ENCODE peak calls at places on chromosomes 7 and 10, in eight cellular contexts. C is psoas muscle; G is kidney epithelial cell; N is breast epithelium; K is CD8-positive, alpha-beta T cell; M is fibroblast of mammary gland; P is GM12865; V is IMR-90. Z is an unnamed sample.

GRCh38 chr7:77538186-77538907 is 1.3 kb downstream of the PTPN12 start:
- DNase-seq in C (peak), G (peak), N (peak), K (no peak), M (peak), P (peak), V (peak), Z (peak)

GRCh38 chr7:46759711-46760480 is 822.0 kb downstream of the TNS3 start:
- DNase-seq in C (no peak), G (no peak), N (no peak), K (no peak), M (peak), P (no peak), V (peak), Z (peak)

GRCh38 chr7:114481995-114482394 is 67.4 kb downstream of the FOXP2 start:
- DNase-seq in C (no peak), G (no peak), N (no peak), K (no peak), M (peak), P (no peak), V (peak), Z (peak)

GRCh38 chr7:127717502-127718125 is 65.6 kb downstream of the SND1 start:
- DNase-seq in C (no peak), G (no peak), N (no peak), K (no peak), M (no peak), P (no peak), V (peak), Z (peak)

GRCh38 chr7:95527033-95527775 is 41.5 kb downstream of the ASB4 start:
- DNase-seq in C (no peak), G (no peak), N (peak), K (no peak), M (peak), P (peak), V (peak), Z (peak)

GRCh38 chr10:61487506-61487905 is 34.3 kb upstream of the TMEM26 start:
- DNase-seq in C (no peak), G (no peak), N (no peak), K (no peak), M (peak), P (no peak), V (peak), Z (peak)

GRCh38 chr10:57624066-57624465 is 643.6 kb downstream of the IPMK start:
- DNase-seq in C (no peak), G (no peak), N (no peak), K (no peak), M (no peak), P (no peak), V (no peak), Z (peak)

GRCh38 chr10:47379901-47380300 is 4.2 kb downstream of the ZNF488 start:
- DNase-seq in C (no peak), G (no peak), N (peak), K (no peak), M (no peak), P (no peak), V (no peak), Z (no peak)

GRCh38 chr10:99633832-99634231 is 13.6 kb upstream of the SLC25A28 start:
- DNase-seq in C (no peak), G (no peak), N (no peak), K (no peak), M (no peak), P (no peak), V (no peak), Z (no peak)

GRCh38 chr10:103761075-103761920 is 94.1 kb downstream of the SH3PXD2A start:
- DNase-seq in C (no peak), G (no peak), N (no peak), K (no peak), M (no peak), P (no peak), V (no peak), Z (no peak)

GRCh38 chr10:17123062-17123661 is 6.4 kb downstream of the CUBN start:
- DNase-seq in C (no peak), G (peak), N (no peak), K (no peak), M (peak), P (no peak), V (peak), Z (peak)

GRCh38 chr7:137343483-137343841 is at the start of gene PTN:
- DNase-seq in C (peak), G (no peak), N (peak), K (no peak), M (peak), P (no peak), V (peak), Z (peak)

GRCh38 chr7:121398246-121398645 is 2.1 kb upstream of the FAM3C start:
- DNase-seq in C (no peak), G (no peak), N (no peak), K (no peak), M (no peak), P (no peak), V (no peak), Z (no peak)

GRCh38 chr7:98785929-98786571 is 83.8 kb downstream of the TMEM130 start:
- DNase-seq in C (no peak), G (no peak), N (no peak), K (no peak), M (no peak), P (no peak), V (no peak), Z (no peak)

GRCh38 chr7:128974241-128974934 is 36.7 kb downstream of the IRF5 start:
- DNase-seq in C (no peak), G (no peak), N (no peak), K (no peak), M (peak), P (no peak), V (peak), Z (peak)

GRCh38 chr7:155003215-155003999 is 483 bp upstream of the PAXIP1 start:
- DNase-seq in C (peak), G (no peak), N (peak), K (peak), M (peak), P (peak), V (peak), Z (peak)

GRCh38 chr10:116888380-116889055 is 39.2 kb downstream of the ENO4 start:
- DNase-seq in C (peak), G (peak), N (peak), K (no peak), M (peak), P (no peak), V (peak), Z (peak)

GRCh38 chr7:30468791-30469190 is 9.8 kb downstream of the NOD1 start:
- DNase-seq in C (peak), G (no peak), N (peak), K (no peak), M (peak), P (no peak), V (peak), Z (peak)

GRCh38 chr10:101741938-101742337 is 34.0 kb downstream of the FGF8 start:
- DNase-seq in C (no peak), G (no peak), N (no peak), K (no peak), M (no peak), P (no peak), V (no peak), Z (no peak)

GRCh38 chr7:114944742-114945625 is 23.1 kb downstream of the MDFIC start:
- DNase-seq in C (peak), G (no peak), N (peak), K (no peak), M (peak), P (no peak), V (peak), Z (no peak)

GRCh38 chr10:23197416-23197861 is 5.3 kb downstream of the PTF1A start:
- DNase-seq in C (no peak), G (no peak), N (no peak), K (no peak), M (no peak), P (no peak), V (no peak), Z (no peak)

GRCh38 chr7:91657386-91658120 is 222.9 kb downstream of the MTERF1 start:
- DNase-seq in C (no peak), G (peak), N (no peak), K (no peak), M (peak), P (no peak), V (no peak), Z (peak)

GRCh38 chr10:79335470-79336235 is 11.6 kb upstream of the PPIF start:
- DNase-seq in C (no peak), G (no peak), N (no peak), K (no peak), M (no peak), P (no peak), V (no peak), Z (no peak)

GRCh38 chr7:51067757-51068156 is 248.9 kb downstream of the COBL start:
- DNase-seq in C (peak), G (peak), N (peak), K (no peak), M (peak), P (peak), V (peak), Z (peak)

GRCh38 chr7:135856356-135857144 is 107.9 kb upstream of the FAM180A start:
- DNase-seq in C (no peak), G (peak), N (no peak), K (no peak), M (peak), P (no peak), V (peak), Z (peak)

GRCh38 chr10:8596929-8597472 is 542.5 kb downstream of the GATA3 start:
- DNase-seq in C (no peak), G (no peak), N (peak), K (no peak), M (no peak), P (no peak), V (no peak), Z (peak)

GRCh38 chr10:44339218-44339617 is 45.7 kb downstream of the CXCL12 start:
- DNase-seq in C (no peak), G (peak), N (no peak), K (no peak), M (no peak), P (no peak), V (peak), Z (no peak)

GRCh38 chr10:125115409-125115808 is 45.0 kb downstream of the CTBP2 start:
- DNase-seq in C (no peak), G (no peak), N (no peak), K (no peak), M (no peak), P (no peak), V (no peak), Z (no peak)
- TF ChIP-seq CTCF in C (no peak), G (no peak), N (no peak), K (no peak), M (no peak), P (no peak), V (no peak), Z (no peak)

DNA sequence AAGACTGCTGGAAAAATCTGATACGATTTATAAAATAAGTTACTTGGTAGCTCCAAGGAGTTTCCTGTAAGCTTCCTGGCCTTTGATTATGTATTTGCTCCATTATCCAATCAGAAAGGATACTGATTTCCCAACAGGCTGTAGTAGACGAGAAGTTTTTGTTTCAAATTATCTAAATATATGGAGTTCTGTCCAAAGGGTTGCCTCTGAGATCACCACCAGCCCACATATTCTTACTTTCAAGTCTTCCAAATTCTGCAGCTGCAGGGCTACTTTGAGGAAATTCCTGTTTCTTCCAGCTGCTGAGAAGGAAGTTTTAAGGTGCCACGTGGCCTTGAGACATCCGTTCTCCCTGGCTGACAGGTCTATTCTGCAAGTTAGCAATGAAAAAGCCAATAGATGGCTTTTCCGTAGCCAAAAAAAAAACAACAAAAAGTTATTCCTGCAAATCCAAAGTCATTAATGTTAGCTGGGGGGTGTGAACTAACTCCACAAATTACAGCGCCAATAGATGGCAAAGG is 286.0 kb downstream of the TWIST1 start:
- DNase-seq in C (no peak), G (no peak), N (no peak), K (no peak), M (peak), P (no peak), V (peak), Z (peak)
- H3K4me3 ChIP-seq in C (no peak), G (no peak), N (no peak), K (no peak), M (no peak), P (no peak), V (no peak), Z (no peak)

DNA sequence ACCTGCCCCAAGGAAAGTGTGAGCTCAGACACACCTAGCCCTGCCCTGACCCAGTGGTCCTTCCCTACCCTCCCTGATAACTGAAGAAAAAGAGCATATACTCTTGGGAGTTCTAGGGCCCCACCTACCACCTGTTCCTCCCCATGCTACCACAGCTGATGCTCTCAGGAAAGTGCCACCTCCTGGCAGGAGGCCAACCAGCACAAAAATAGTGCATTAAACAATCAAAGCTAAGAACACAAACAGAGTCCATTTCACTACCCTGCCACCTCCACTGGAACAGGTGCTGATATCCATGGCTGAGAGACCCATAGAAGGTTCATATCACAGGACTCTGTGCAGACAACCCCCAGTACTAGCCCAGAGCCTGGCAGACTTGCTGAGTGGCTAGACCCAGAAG is 288.6 kb upstream of the PHF14 start:
- DNase-seq in C (no peak), G (no peak), N (no peak), K (no peak), M (no peak), P (no peak), V (no peak), Z (no peak)
- TF ChIP-seq CTCF in C (no peak), G (no peak), N (no peak), K (no peak), M (no peak), P (no peak), V (no peak), Z (no peak)

DNA sequence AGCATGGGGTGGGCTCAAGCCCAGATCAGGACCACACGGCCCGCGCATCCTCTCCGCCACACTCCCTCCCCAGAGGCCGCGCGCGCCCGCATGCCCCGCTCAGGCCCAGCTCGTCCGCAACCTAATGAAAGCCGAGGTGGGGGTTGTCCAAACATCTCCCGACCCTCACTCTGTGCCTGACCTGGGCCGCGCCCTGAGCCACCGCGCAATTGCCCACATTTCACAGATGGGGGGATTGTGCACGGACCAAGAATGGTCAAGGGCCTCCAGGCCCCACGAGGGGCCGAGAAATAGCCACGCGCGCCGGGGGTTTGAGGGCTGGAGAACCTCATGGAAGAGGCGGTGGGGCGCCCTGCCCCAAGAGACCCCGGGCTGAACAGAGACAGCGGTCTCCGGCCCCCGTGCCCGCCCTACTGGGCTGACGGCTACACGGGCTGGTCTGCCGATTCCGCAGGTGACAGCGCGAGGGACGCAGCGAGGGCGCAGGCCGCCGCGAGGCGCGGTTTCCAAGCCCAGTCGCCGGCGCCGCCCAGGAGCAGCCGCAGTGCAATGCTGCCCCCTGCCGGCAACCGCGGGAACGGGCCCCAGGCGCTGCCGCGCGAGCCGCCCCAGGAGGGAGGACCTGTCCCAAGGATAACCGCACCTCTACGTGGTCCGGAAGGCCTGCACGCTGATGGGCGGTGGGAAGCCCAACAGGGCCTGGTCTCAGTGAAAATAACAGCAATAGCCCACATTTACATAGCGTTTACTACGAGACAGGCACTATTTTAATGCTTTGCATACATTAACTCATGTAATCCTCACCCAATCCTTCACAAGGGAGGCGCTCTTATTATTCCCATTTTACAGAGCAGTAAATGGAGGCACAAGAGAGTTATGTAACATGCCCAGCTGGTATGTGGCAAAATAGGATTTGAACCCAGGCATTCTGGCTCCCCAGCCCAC is 10.5 kb upstream of the GRID1 start:
- DNase-seq in C (peak), G (no peak), N (peak), K (peak), M (peak), P (peak), V (peak), Z (peak)
- H3K4me3 ChIP-seq in C (peak), G (peak), N (no peak), K (peak), M (no peak), P (no peak), V (no peak), Z (no peak)

Z was measured in epithelial cell of esophagus.